ENCODE peak calls at places on chromosomes 3 and 15, in ten cellular contexts. One of them, this sample, is unnamed.

GRCh38 chr3:25053360-25053759 is 374.7 kb upstream of the RARB start:
- DNase-seq in choroid plexus epithelial cell: no peak
- DNase-seq in neural progenitor cell: no peak
- DNase-seq in AG09319: no peak
- DNase-seq in B cell: no peak
- DNase-seq in GM12878: no peak
- DNase-seq in Calu3: no peak
- DNase-seq in fibroblast of mammary gland: no peak
- DNase-seq in SK-N-SH: no peak
- DNase-seq in psoas muscle: no peak
- DNase-seq in this sample: no peak

GRCh38 chr3:43892535-43892934 is 201.8 kb downstream of the ABHD5 start:
- DNase-seq in choroid plexus epithelial cell: no peak
- DNase-seq in neural progenitor cell: no peak
- DNase-seq in AG09319: no peak
- DNase-seq in B cell: peak
- DNase-seq in GM12878: peak
- DNase-seq in Calu3: no peak
- DNase-seq in fibroblast of mammary gland: no peak
- DNase-seq in SK-N-SH: no peak
- DNase-seq in psoas muscle: no peak
- DNase-seq in this sample: peak

GRCh38 chr3:186220886-186221285 is 112.0 kb upstream of the ETV5 start:
- DNase-seq in choroid plexus epithelial cell: peak
- DNase-seq in neural progenitor cell: peak
- DNase-seq in AG09319: no peak
- DNase-seq in B cell: no peak
- DNase-seq in GM12878: no peak
- DNase-seq in Calu3: no peak
- DNase-seq in fibroblast of mammary gland: peak
- DNase-seq in SK-N-SH: no peak
- DNase-seq in psoas muscle: peak
- DNase-seq in this sample: no peak

GRCh38 chr3:150348500-150348899 is 59.6 kb upstream of the TSC22D2 start:
- DNase-seq in choroid plexus epithelial cell: peak
- DNase-seq in neural progenitor cell: no peak
- DNase-seq in AG09319: peak
- DNase-seq in B cell: no peak
- DNase-seq in GM12878: no peak
- DNase-seq in Calu3: peak
- DNase-seq in fibroblast of mammary gland: peak
- DNase-seq in SK-N-SH: no peak
- DNase-seq in psoas muscle: no peak
- DNase-seq in this sample: no peak

GRCh38 chr3:190608850-190609589 is 95.1 kb downstream of the IL1RAP start:
- DNase-seq in choroid plexus epithelial cell: no peak
- DNase-seq in neural progenitor cell: no peak
- DNase-seq in AG09319: no peak
- DNase-seq in B cell: no peak
- DNase-seq in GM12878: no peak
- DNase-seq in Calu3: no peak
- DNase-seq in fibroblast of mammary gland: no peak
- DNase-seq in SK-N-SH: no peak
- DNase-seq in psoas muscle: no peak
- DNase-seq in this sample: no peak

GRCh38 chr3:134743006-134743405 is 52.1 kb upstream of the EPHB1 start:
- DNase-seq in choroid plexus epithelial cell: no peak
- DNase-seq in neural progenitor cell: no peak
- DNase-seq in AG09319: no peak
- DNase-seq in B cell: no peak
- DNase-seq in GM12878: no peak
- DNase-seq in Calu3: no peak
- DNase-seq in fibroblast of mammary gland: no peak
- DNase-seq in SK-N-SH: no peak
- DNase-seq in psoas muscle: no peak
- DNase-seq in this sample: no peak

GRCh38 chr3:194305356-194306108 is 45.6 kb downstream of the CPN2 start:
- DNase-seq in choroid plexus epithelial cell: no peak
- DNase-seq in neural progenitor cell: no peak
- DNase-seq in AG09319: no peak
- DNase-seq in B cell: peak
- DNase-seq in GM12878: no peak
- DNase-seq in Calu3: no peak
- DNase-seq in fibroblast of mammary gland: no peak
- DNase-seq in SK-N-SH: no peak
- DNase-seq in psoas muscle: no peak
- DNase-seq in this sample: no peak

GRCh38 chr15:25863067-25863967 is at the start of gene ATP10A:
- DNase-seq in choroid plexus epithelial cell: peak
- DNase-seq in neural progenitor cell: peak
- DNase-seq in AG09319: no peak
- DNase-seq in B cell: no peak
- DNase-seq in GM12878: no peak
- DNase-seq in Calu3: no peak
- DNase-seq in fibroblast of mammary gland: peak
- DNase-seq in SK-N-SH: peak
- DNase-seq in psoas muscle: peak
- DNase-seq in this sample: no peak

GRCh38 chr3:111998661-111999641 is at the start of gene TAGLN3:
- DNase-seq in choroid plexus epithelial cell: peak
- DNase-seq in neural progenitor cell: peak
- DNase-seq in AG09319: no peak
- DNase-seq in B cell: peak
- DNase-seq in GM12878: no peak
- DNase-seq in Calu3: peak
- DNase-seq in fibroblast of mammary gland: no peak
- DNase-seq in SK-N-SH: peak
- DNase-seq in psoas muscle: no peak
- DNase-seq in this sample: peak

DNA sequence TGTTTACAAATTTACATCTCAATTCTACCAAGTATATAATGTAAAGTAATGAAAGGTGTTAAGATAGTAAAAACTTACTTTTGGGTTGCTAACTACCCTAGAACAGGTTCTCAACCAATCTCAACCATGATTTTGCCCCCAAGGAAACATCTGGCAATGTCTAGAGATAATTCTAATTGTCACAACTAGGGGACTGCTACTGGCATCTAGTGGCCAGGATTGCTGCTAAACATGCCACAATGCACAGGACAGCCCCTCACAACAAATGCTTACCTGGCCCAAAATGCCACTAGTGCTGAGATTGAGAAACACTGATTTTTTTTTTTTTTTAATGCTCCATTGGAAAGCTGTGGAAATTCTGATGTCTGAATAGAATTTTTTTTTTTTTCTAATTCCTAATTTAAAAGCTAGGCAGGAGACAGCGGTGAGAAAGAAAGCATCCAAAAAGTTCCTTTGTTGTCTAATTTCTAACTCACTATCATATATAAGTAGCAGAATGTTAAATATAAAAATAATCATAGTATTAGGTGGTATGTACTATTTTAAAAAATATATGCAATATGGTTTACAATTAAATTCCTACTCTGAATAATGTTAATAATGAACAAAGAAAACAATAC is 81.5 kb downstream of the TJP1 start:
- DNase-seq in choroid plexus epithelial cell: no peak
- DNase-seq in neural progenitor cell: no peak
- DNase-seq in AG09319: no peak
- DNase-seq in B cell: no peak
- DNase-seq in GM12878: no peak
- DNase-seq in Calu3: no peak
- DNase-seq in fibroblast of mammary gland: no peak
- DNase-seq in SK-N-SH: peak
- DNase-seq in psoas muscle: no peak
- DNase-seq in this sample: no peak
- TF ChIP-seq CTCF in choroid plexus epithelial cell: peak
- TF ChIP-seq CTCF in neural progenitor cell: peak
- TF ChIP-seq CTCF in AG09319: no peak
- TF ChIP-seq CTCF in B cell: peak
- TF ChIP-seq CTCF in GM12878: peak
- TF ChIP-seq CTCF in Calu3: no peak
- TF ChIP-seq CTCF in fibroblast of mammary gland: peak
- TF ChIP-seq CTCF in SK-N-SH: peak
- TF ChIP-seq CTCF in psoas muscle: no peak
- TF ChIP-seq CTCF in this sample: peak

GRCh38 chr15:81948751-81949150 is 97.1 kb downstream of the MEX3B start:
- DNase-seq in choroid plexus epithelial cell: no peak
- DNase-seq in neural progenitor cell: no peak
- DNase-seq in AG09319: no peak
- DNase-seq in B cell: no peak
- DNase-seq in GM12878: peak
- DNase-seq in Calu3: no peak
- DNase-seq in fibroblast of mammary gland: no peak
- DNase-seq in SK-N-SH: no peak
- DNase-seq in psoas muscle: no peak
- DNase-seq in this sample: no peak

GRCh38 chr15:81955709-81956108 is 90.1 kb downstream of the MEX3B start:
- DNase-seq in choroid plexus epithelial cell: peak
- DNase-seq in neural progenitor cell: no peak
- DNase-seq in AG09319: no peak
- DNase-seq in B cell: no peak
- DNase-seq in GM12878: no peak
- DNase-seq in Calu3: no peak
- DNase-seq in fibroblast of mammary gland: no peak
- DNase-seq in SK-N-SH: no peak
- DNase-seq in psoas muscle: no peak
- DNase-seq in this sample: no peak

GRCh38 chr15:81954158-81954783 is 91.5 kb downstream of the MEX3B start:
- DNase-seq in choroid plexus epithelial cell: no peak
- DNase-seq in neural progenitor cell: no peak
- DNase-seq in AG09319: no peak
- DNase-seq in B cell: no peak
- DNase-seq in GM12878: no peak
- DNase-seq in Calu3: no peak
- DNase-seq in fibroblast of mammary gland: no peak
- DNase-seq in SK-N-SH: no peak
- DNase-seq in psoas muscle: no peak
- DNase-seq in this sample: no peak

GRCh38 chr15:81948142-81948709 is 97.6 kb downstream of the MEX3B start:
- DNase-seq in choroid plexus epithelial cell: no peak
- DNase-seq in neural progenitor cell: no peak
- DNase-seq in AG09319: no peak
- DNase-seq in B cell: no peak
- DNase-seq in GM12878: no peak
- DNase-seq in Calu3: no peak
- DNase-seq in fibroblast of mammary gland: no peak
- DNase-seq in SK-N-SH: no peak
- DNase-seq in psoas muscle: no peak
- DNase-seq in this sample: no peak

DNA sequence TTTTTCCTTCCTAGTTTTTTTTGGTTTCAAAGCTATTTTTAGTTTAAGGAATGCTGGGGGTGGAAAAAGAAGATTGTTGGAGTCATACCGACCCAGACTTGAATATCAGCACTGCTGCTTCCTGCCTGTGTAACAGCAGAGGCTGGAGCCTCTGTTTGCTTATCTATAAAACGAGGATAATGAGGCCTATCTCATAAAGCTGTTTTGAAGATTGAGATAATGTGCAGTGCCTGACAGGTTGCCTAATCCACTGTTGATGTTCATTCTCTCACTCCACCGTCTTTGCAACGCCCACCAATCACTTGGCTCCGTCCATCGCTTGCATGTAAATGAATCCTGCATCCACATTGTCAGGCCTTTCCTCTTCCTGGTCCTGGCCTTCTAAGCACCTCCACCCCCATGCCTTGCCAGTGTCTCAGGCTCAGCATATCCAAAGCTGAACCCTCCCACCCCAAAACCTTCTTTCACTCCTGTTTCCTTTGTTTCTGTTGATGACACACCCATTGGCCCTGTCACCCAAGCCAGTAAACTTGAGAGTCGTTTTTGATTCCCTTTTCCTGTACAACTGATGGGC is 94.9 kb downstream of the MEX3B start:
- DNase-seq in choroid plexus epithelial cell: peak
- DNase-seq in neural progenitor cell: no peak
- DNase-seq in AG09319: no peak
- DNase-seq in B cell: no peak
- DNase-seq in GM12878: no peak
- DNase-seq in Calu3: no peak
- DNase-seq in fibroblast of mammary gland: no peak
- DNase-seq in SK-N-SH: peak
- DNase-seq in psoas muscle: no peak
- DNase-seq in this sample: no peak
- TF ChIP-seq CTCF in choroid plexus epithelial cell: no peak
- TF ChIP-seq CTCF in neural progenitor cell: no peak
- TF ChIP-seq CTCF in AG09319: no peak
- TF ChIP-seq CTCF in B cell: no peak
- TF ChIP-seq CTCF in GM12878: no peak
- TF ChIP-seq CTCF in Calu3: no peak
- TF ChIP-seq CTCF in fibroblast of mammary gland: no peak
- TF ChIP-seq CTCF in SK-N-SH: no peak
- TF ChIP-seq CTCF in psoas muscle: no peak
- TF ChIP-seq CTCF in this sample: no peak

GRCh38 chr3:167837430-167837829 is 101.9 kb downstream of the SERPINI1 start:
- DNase-seq in choroid plexus epithelial cell: peak
- DNase-seq in neural progenitor cell: no peak
- DNase-seq in AG09319: no peak
- DNase-seq in B cell: no peak
- DNase-seq in GM12878: no peak
- DNase-seq in Calu3: no peak
- DNase-seq in fibroblast of mammary gland: peak
- DNase-seq in SK-N-SH: no peak
- DNase-seq in psoas muscle: no peak
- DNase-seq in this sample: no peak
- TF ChIP-seq CTCF in choroid plexus epithelial cell: peak
- TF ChIP-seq CTCF in neural progenitor cell: no peak
- TF ChIP-seq CTCF in AG09319: peak
- TF ChIP-seq CTCF in B cell: no peak
- TF ChIP-seq CTCF in GM12878: no peak
- TF ChIP-seq CTCF in Calu3: no peak
- TF ChIP-seq CTCF in fibroblast of mammary gland: peak
- TF ChIP-seq CTCF in SK-N-SH: peak
- TF ChIP-seq CTCF in psoas muscle: peak
- TF ChIP-seq CTCF in this sample: no peak

GRCh38 chr3:18843930-18844329 is 304.4 kb upstream of the KCNH8 start:
- DNase-seq in choroid plexus epithelial cell: no peak
- DNase-seq in neural progenitor cell: no peak
- DNase-seq in AG09319: no peak
- DNase-seq in B cell: no peak
- DNase-seq in GM12878: no peak
- DNase-seq in Calu3: no peak
- DNase-seq in fibroblast of mammary gland: no peak
- DNase-seq in SK-N-SH: no peak
- DNase-seq in psoas muscle: no peak
- DNase-seq in this sample: no peak

GRCh38 chr3:18843188-18843587 is 305.1 kb upstream of the KCNH8 start:
- DNase-seq in choroid plexus epithelial cell: no peak
- DNase-seq in neural progenitor cell: no peak
- DNase-seq in AG09319: no peak
- DNase-seq in B cell: no peak
- DNase-seq in GM12878: no peak
- DNase-seq in Calu3: no peak
- DNase-seq in fibroblast of mammary gland: no peak
- DNase-seq in SK-N-SH: no peak
- DNase-seq in psoas muscle: no peak
- DNase-seq in this sample: no peak

GRCh38 chr3:18853269-18853668 is 295.0 kb upstream of the KCNH8 start:
- DNase-seq in choroid plexus epithelial cell: no peak
- DNase-seq in neural progenitor cell: no peak
- DNase-seq in AG09319: no peak
- DNase-seq in B cell: no peak
- DNase-seq in GM12878: no peak
- DNase-seq in Calu3: no peak
- DNase-seq in fibroblast of mammary gland: no peak
- DNase-seq in SK-N-SH: peak
- DNase-seq in psoas muscle: no peak
- DNase-seq in this sample: no peak

GRCh38 chr3:18847583-18848197 is 300.6 kb upstream of the KCNH8 start:
- DNase-seq in choroid plexus epithelial cell: peak
- DNase-seq in neural progenitor cell: peak
- DNase-seq in AG09319: no peak
- DNase-seq in B cell: no peak
- DNase-seq in GM12878: no peak
- DNase-seq in Calu3: no peak
- DNase-seq in fibroblast of mammary gland: no peak
- DNase-seq in SK-N-SH: peak
- DNase-seq in psoas muscle: no peak
- DNase-seq in this sample: peak
- TF ChIP-seq CTCF in choroid plexus epithelial cell: no peak
- TF ChIP-seq CTCF in neural progenitor cell: peak
- TF ChIP-seq CTCF in AG09319: no peak
- TF ChIP-seq CTCF in B cell: peak
- TF ChIP-seq CTCF in GM12878: peak
- TF ChIP-seq CTCF in Calu3: no peak
- TF ChIP-seq CTCF in fibroblast of mammary gland: peak
- TF ChIP-seq CTCF in SK-N-SH: peak
- TF ChIP-seq CTCF in psoas muscle: no peak
- TF ChIP-seq CTCF in this sample: peak

This sample was measured in GM20000.